ENCODE peak calls at places on chromosomes 13 and 19, in eight cellular contexts. Y, A, L, K, R, Q, V and E are unnamed samples.

GRCh38 chr13:79987323-79987722 is 353.6 kb downstream of the SPRY2 start:
- DNase-seq in Y (no peak), A (no peak), L (no peak), K (peak; percentile 68), R (no peak), Q (no peak), V (no peak), E (no peak)

GRCh38 chr13:43145556-43145955 is 122.2 kb downstream of the DNAJC15 start:
- DNase-seq in Y (no peak), A (no peak), L (no peak), K (no peak), R (no peak), Q (no peak), V (no peak), E (no peak)

GRCh38 chr13:43687038-43687437 is 99.7 kb downstream of the ENOX1 start:
- DNase-seq in Y (no peak), A (no peak), L (no peak), K (no peak), R (no peak), Q (no peak), V (no peak), E (no peak)

GRCh38 chr19:2663920-2664571 is 38.4 kb downstream of the GNG7 start:
- DNase-seq in Y (no peak), A (peak; percentile 87), L (no peak), K (no peak), R (no peak), Q (no peak), V (no peak), E (no peak)

GRCh38 chr13:41001695-41002094 is 17.4 kb downstream of the ELF1 start:
- DNase-seq in Y (no peak), A (no peak), L (no peak), K (no peak), R (no peak), Q (no peak), V (no peak), E (no peak)

GRCh38 chr13:45121421-45121820 is 1.1 kb downstream of the GTF2F2 start:
- DNase-seq in Y (no peak), A (no peak), L (no peak), K (peak; percentile 22), R (no peak), Q (peak; percentile 41), V (no peak), E (peak; percentile 9)

GRCh38 chr13:80265348-80265747 is 75.6 kb downstream of the SPRY2 start:
- DNase-seq in Y (no peak), A (no peak), L (no peak), K (no peak), R (no peak), Q (no peak), V (no peak), E (no peak)

GRCh38 chr19:13795595-13796300 is 505 bp downstream of the ZSWIM4 start:
- DNase-seq in Y (no peak), A (no peak), L (no peak), K (peak; percentile 16), R (peak; percentile 59), Q (peak; percentile 25), V (peak; percentile 53), E (no peak)

GRCh38 chr19:10471909-10472308 is 31.2 kb downstream of the KEAP1 start:
- DNase-seq in Y (no peak), A (no peak), L (no peak), K (peak; percentile 20), R (no peak), Q (peak; percentile 26), V (no peak), E (peak; percentile 35)

GRCh38 chr13:99610702-99611289 is 109.5 kb downstream of the TM9SF2 start:
- DNase-seq in Y (no peak), A (no peak), L (no peak), K (peak; percentile 27), R (no peak), Q (no peak), V (no peak), E (no peak)

GRCh38 chr19:16886305-16886880 is 2.4 kb upstream of the F2RL3 start:
- DNase-seq in Y (peak; percentile 84), A (peak; percentile 80), L (no peak), K (peak; percentile 32), R (peak; percentile 49), Q (peak; percentile 81), V (peak; percentile 40), E (peak; percentile 83)

GRCh38 chr19:3146677-3147100 is 10.9 kb downstream of the GNA15 start:
- DNase-seq in Y (no peak), A (peak; percentile 81), L (peak; percentile 62), K (no peak), R (no peak), Q (no peak), V (no peak), E (no peak)

GRCh38 chr13:48945626-48946025 is 30.1 kb upstream of the FNDC3A start:
- DNase-seq in Y (no peak), A (no peak), L (no peak), K (no peak), R (no peak), Q (no peak), V (no peak), E (no peak)

GRCh38 chr19:54456423-54457373 is 6.9 kb downstream of the LENG9 start:
- DNase-seq in Y (no peak), A (no peak), L (no peak), K (no peak), R (no peak), Q (no peak), V (no peak), E (no peak)

GRCh38 chr13:40456979-40457553 is 209.4 kb downstream of the FOXO1 start:
- DNase-seq in Y (no peak), A (no peak), L (no peak), K (no peak), R (no peak), Q (no peak), V (no peak), E (no peak)

GRCh38 chr13:66665991-66666390 is 564.1 kb downstream of the PCDH9 start:
- DNase-seq in Y (no peak), A (no peak), L (no peak), K (peak; percentile 50), R (peak; percentile 65), Q (peak; percentile 14), V (peak; percentile 74), E (peak; percentile 98)

GRCh38 chr19:17681505-17682125 is 6.5 kb downstream of the UNC13A start:
- DNase-seq in Y (peak; percentile 73), A (no peak), L (no peak), K (peak; percentile 9), R (no peak), Q (peak; percentile 30), V (no peak), E (peak; percentile 31)

GRCh38 chr19:5578094-5578846 is 10.5 kb upstream of the TINCR start:
- DNase-seq in Y (peak; percentile 82), A (peak; percentile 81), L (peak; percentile 65), K (peak; percentile 40), R (peak; percentile 24), Q (peak; percentile 38), V (peak; percentile 61), E (peak; percentile 16)

GRCh38 chr13:79434578-79434977 is 28.5 kb upstream of the RBM26 start:
- DNase-seq in Y (no peak), A (no peak), L (no peak), K (no peak), R (no peak), Q (peak; percentile 70), V (no peak), E (peak; percentile 57)

GRCh38 chr13:33322474-33322827 is 36.9 kb upstream of the STARD13 start:
- DNase-seq in Y (peak; percentile 71), A (no peak), L (no peak), K (no peak), R (no peak), Q (no peak), V (no peak), E (peak; percentile 67)

DNA sequence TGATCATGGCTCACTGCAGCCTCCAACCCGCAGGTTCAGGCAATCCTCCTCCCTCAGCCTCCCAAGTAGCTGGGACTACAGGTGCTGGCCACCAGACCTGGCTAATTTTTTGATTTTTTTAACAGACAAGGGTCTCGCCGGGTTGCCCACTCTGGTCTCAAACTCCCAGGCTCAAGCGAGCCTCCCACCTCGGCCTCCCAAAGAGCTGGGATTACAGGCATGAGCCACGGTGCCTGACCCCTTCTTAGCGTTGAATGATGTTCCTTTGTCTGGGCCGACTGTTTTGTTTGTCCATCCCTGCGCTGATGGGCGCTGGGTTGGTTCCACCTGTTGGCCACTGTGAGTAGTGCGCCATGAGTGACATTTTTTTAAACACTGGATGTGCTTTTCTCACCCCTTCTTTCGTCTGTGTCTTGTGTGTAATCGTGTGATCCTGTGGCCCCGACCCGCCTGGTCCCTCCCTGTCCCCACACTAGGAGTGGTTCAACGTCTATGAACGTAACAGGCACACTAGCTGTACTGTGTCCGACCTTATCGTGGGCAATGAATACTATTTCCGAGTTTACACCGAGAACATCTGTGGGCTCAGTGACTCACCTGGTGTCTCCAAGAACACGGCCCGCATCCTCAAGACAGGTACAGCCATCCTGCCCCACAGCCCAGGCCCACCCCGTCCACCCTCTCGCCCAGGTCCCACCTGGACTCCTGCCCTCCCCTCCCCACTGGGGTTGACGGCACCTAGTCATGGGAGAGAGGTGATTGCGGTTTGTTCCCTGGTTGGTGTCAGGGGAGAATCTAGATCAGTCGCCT is 15.0 kb upstream of the EMC10 start:
- DNase-seq in Y (peak; percentile 66), A (no peak), L (peak; percentile 27), K (peak; percentile 41), R (peak; percentile 40), Q (peak; percentile 68), V (peak; percentile 55), E (peak; percentile 64)
- TF ChIP-seq CTCF in Y (peak; percentile 58), A (peak; percentile 76), L (peak; percentile 70), K (peak; percentile 85), R (peak; percentile 83), Q (peak; percentile 81), V (peak; percentile 86), E (peak; percentile 88)

DNA sequence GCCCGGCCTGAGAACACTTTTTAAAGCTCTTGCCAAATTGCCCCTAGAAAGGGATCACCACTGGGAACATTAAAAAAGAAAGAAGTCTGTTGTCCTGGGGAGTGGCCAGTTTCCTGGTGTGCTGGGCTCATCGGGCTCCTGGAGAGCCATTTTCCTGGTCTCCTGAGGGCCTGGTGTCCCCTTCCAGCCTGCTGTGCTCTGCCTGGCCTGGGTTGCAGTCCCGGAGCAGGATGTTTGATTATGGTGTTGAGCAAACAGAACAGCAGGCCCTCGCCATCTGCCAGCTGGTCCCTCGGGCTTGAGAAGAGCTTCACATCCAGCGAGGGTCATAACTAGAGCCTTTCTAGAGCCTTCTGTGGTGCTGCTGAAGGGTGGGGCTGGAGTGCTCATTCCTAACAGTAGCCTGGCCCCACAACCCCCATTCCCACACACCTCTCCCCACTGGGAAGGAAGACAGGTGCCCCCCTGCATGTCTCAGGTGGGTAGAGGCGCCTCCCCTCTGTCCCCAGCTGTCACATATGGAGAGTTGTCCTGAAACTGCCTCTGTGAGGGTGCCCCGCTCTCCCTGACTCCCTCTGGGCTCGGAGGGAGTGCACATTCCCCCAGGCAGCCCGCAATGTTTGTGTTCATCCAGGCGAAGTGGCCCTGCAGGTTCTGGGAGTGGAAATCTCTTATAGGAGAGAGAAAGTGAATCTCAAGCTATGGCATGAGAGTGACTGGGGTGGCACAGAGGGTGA is 151.1 kb downstream of the SIPA1L3 start:
- DNase-seq in Y (no peak), A (no peak), L (no peak), K (no peak), R (peak; percentile 46), Q (no peak), V (peak; percentile 89), E (no peak)
- H3K27ac ChIP-seq in Y (no peak overlapping the region), A (no peak overlapping the region), L (no peak overlapping the region), K (no peak overlapping the region), R (peak overlapping the region; percentile 86), Q (no peak overlapping the region), V (peak overlapping the region; percentile 88), E (no peak overlapping the region)

GRCh38 chr13:73417012-73417615 is 358.3 kb downstream of the KLF5 start:
- DNase-seq in Y (no peak), A (no peak), L (no peak), K (no peak), R (no peak), Q (no peak), V (no peak), E (no peak)
- TF ChIP-seq CTCF in Y (no peak), A (no peak), L (no peak), K (peak; percentile 64), R (peak; percentile 28), Q (no peak), V (no peak), E (peak; percentile 41)

GRCh38 chr13:76954568-76954967 is 6.3 kb downstream of the ACOD1 start:
- DNase-seq in Y (no peak), A (no peak), L (no peak), K (no peak), R (no peak), Q (no peak), V (no peak), E (no peak)
- H3K27ac ChIP-seq in Y (no peak overlapping the region), A (no peak overlapping the region), L (no peak overlapping the region), K (no peak overlapping the region), R (no peak overlapping the region), Q (no peak overlapping the region), V (no peak overlapping the region), E (no peak overlapping the region)